ENCODE peak calls at places on chromosomes 2 and 18, in six cellular contexts. K, X, Y, Z, A and O are unnamed samples.
A peak's percentile ranks its signal among the peaks of the same experiment; 100 is the strongest.

GRCh38 chr2:55115795-55116597 is 65.7 kb upstream of the RTN4 start:
- DNase-seq in K (no peak), X (no peak), Y (no peak), Z (no peak), A (no peak), O (no peak)

GRCh38 chr18:21682276-21683051 is 22.1 kb downstream of the ABHD3 start:
- DNase-seq in K (no peak), X (peak; percentile 39), Y (no peak), Z (peak; percentile 24), A (no peak), O (no peak)

GRCh38 chr2:137192366-137193315 is 427.3 kb downstream of the THSD7B start:
- DNase-seq in K (peak; percentile 15), X (no peak), Y (no peak), Z (no peak), A (no peak), O (no peak)

GRCh38 chr18:50970006-50970405 is 2.2 kb downstream of the ELAC1 start:
- DNase-seq in K (no peak), X (no peak), Y (no peak), Z (no peak), A (no peak), O (no peak)

GRCh38 chr2:132374551-132374950 is 42.1 kb upstream of the GPR39 start:
- DNase-seq in K (no peak), X (no peak), Y (no peak), Z (no peak), A (no peak), O (no peak)

GRCh38 chr18:47771922-47772321 is 158.5 kb downstream of the SMAD2 start:
- DNase-seq in K (no peak), X (no peak), Y (no peak), Z (no peak), A (no peak), O (no peak)

GRCh38 chr18:22267225-22267624 is 97.8 kb downstream of the GATA6 start:
- DNase-seq in K (no peak), X (no peak), Y (no peak), Z (no peak), A (no peak), O (no peak)

GRCh38 chr2:209614630-209615369 is 156.8 kb upstream of the UNC80 start:
- DNase-seq in K (no peak), X (no peak), Y (no peak), Z (peak; percentile 52), A (no peak), O (peak; percentile 31)

GRCh38 chr2:102282646-102283045 is 28.7 kb upstream of the IL1RL1 start:
- DNase-seq in K (no peak), X (no peak), Y (no peak), Z (no peak), A (no peak), O (no peak)

GRCh38 chr2:111117666-111118454 is 2.9 kb upstream of the BCL2L11 start:
- DNase-seq in K (no peak), X (no peak), Y (peak; percentile 59), Z (peak; percentile 47), A (no peak), O (peak; percentile 23)

GRCh38 chr2:70790079-70790963 is at the start of gene FIGLA:
- DNase-seq in K (no peak), X (no peak), Y (peak; percentile 81), Z (peak; percentile 73), A (no peak), O (peak; percentile 64)

GRCh38 chr2:240269886-240270285 is 129.4 kb upstream of the OTOS start:
- DNase-seq in K (no peak), X (no peak), Y (no peak), Z (no peak), A (no peak), O (no peak)

DNA sequence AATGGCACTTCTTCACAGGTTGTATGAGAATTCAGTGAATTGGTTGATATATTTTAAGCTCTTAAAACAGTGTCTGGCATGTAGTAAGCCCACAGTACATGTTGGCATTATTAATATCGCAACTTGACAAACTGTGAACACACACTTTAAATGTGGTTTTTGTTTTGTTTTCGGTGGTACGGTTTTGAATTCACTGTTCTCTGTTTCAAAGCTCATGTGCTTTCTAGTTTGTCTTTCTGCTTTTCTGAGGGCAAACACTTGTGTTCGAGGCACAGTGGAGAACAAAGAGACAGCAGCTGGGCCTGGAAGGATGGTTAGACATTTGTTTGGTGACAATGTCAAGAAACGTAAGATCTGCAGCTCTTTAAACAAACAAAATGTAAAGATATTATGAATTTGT is 276.5 kb upstream of the MC4R start:
- DNase-seq in K (no peak), X (peak; percentile 37), Y (no peak), Z (no peak), A (no peak), O (no peak)
- TF ChIP-seq CREB1 in K (no peak), X (no peak), Y (no peak), Z (no peak), A (no peak), O (no peak)

GRCh38 chr2:190679813-190680591 is 31.1 kb downstream of the NAB1 start:
- DNase-seq in K (peak; percentile 28), X (peak; percentile 54), Y (peak; percentile 79), Z (peak; percentile 87), A (peak; percentile 27), O (peak; percentile 83)
- TF ChIP-seq CTCF in K (peak; percentile 84), X (peak; percentile 82), Y (peak; percentile 97), Z (peak; percentile 95), A (peak; percentile 71), O (peak; percentile 58)

DNA sequence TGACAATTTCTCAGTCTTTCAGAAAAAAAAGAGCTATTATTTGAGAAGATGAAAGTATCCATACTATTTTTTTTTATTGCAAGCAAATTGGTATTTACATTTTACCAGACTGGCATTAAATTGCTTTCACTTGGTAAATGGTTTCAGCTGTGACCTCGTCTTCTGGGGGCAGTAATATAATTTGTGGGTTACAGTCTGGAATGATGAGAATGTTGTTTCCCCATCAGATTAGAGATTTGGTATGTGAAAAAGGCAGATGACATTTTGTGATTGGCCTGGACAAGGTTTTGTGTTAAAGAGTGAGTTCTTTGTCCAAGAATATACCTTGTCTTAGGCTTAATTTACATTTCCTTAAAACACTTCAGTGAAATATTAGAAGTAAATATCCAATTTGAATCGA is 390.1 kb upstream of the ST6GAL2 start:
- DNase-seq in K (no peak), X (no peak), Y (no peak), Z (no peak), A (no peak), O (no peak)
- TF ChIP-seq CREB1 in K (no peak), X (no peak), Y (no peak), Z (no peak), A (no peak), O (no peak)

GRCh38 chr2:170324640-170325046 is 146.7 kb downstream of the MYO3B start:
- DNase-seq in K (peak; percentile 51), X (no peak), Y (peak; percentile 67), Z (peak; percentile 86), A (peak; percentile 42), O (peak; percentile 74)
- TF ChIP-seq CTCF in K (peak; percentile 90), X (peak; percentile 84), Y (peak; percentile 19), Z (peak; percentile 98), A (peak; percentile 93), O (peak; percentile 61)

DNA sequence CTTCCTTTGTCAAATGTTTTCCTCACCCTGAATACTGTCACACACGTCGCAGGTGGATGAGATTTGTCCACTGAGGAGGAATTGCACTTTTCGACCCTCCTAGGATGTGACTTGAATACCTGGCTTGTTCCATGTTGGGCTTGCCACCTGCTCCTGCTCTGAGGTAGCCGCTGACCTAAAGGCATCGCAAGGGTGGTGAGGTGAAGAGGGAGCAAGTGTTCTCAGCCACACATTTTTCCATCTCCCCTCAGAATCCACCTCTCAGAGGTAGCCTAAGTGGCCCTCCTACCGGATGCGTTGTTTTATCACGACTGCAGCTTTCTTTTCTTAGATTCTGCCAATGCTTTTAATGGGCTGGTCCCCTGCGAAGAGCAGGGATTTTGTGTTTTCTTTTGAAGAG is 386.5 kb downstream of the TGIF1 start:
- DNase-seq in K (no peak), X (no peak), Y (no peak), Z (peak; percentile 15), A (no peak), O (no peak)
- TF ChIP-seq CREB1 in K (no peak), X (no peak), Y (no peak), Z (no peak), A (no peak), O (no peak)

DNA sequence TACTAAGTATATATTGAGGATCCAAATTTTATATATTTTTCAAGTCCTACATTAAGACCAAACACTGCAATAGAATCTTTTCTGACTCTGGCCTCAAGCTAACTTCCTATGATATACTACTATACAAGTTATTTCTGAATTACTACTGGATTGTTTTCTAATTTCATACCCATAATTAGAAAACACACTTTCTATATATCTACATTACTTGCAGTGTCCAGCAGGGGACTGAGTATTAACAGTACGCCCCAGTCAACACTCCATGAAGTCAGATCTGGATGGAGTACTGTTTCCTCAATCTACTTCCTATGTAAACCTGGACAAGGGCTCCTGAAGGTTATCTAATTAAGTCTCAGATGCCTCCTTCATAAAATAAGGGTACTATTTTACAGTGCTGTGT is 26.5 kb downstream of the RMP24 start:
- DNase-seq in K (no peak), X (no peak), Y (no peak), Z (peak; percentile 26), A (peak; percentile 40), O (no peak)
- TF ChIP-seq CTCF in K (no peak), X (peak; percentile 32), Y (no peak), Z (peak; percentile 3), A (peak; percentile 45), O (no peak)

DNA sequence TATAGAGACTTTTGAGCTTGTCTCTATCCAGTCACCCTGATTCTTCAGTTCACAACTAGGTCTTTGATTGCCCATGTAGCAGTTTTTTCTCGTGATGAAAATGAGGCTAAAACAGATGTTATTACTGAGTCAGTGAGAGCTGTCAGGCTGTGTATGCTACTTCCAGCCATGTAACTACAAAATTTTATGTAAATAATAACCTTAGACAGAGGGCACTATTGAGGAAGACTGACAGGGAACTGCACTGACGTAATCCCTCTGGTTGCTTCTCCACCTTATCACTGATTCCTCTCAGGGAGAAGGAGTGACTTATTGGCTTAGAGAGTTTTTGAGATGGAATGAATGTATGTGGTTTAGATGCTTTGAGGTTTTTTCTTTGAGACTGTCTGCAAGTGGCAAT is 555.1 kb upstream of the FANCL start:
- DNase-seq in K (no peak), X (no peak), Y (no peak), Z (no peak), A (no peak), O (no peak)
- TF ChIP-seq CREB1 in K (no peak), X (no peak), Y (no peak), Z (no peak), A (no peak), O (no peak)